ENCODE peak calls at places on chromosomes 12 and 14, in six cellular contexts. One of them, this sample, is unnamed.

GRCh38 chr12:55935742-55936151 is 4.8 kb downstream of the DGKA start:
- DNase-seq in lower lobe of right lung: peak; percentile 47
- DNase-seq in AG04449: no peak
- DNase-seq in foreskin fibroblast: no peak
- DNase-seq in IMR-90: no peak
- DNase-seq in ascending aorta: peak; percentile 61
- DNase-seq in this sample: no peak

GRCh38 chr12:75662501-75663159 is 151.2 kb upstream of the KRR1 start:
- DNase-seq in IMR-90: no peak
- DNase-seq in AG04449: no peak
- DNase-seq in ascending aorta: no peak
- DNase-seq in lower lobe of right lung: no peak
- DNase-seq in foreskin fibroblast: no peak
- DNase-seq in this sample: no peak

GRCh38 chr12:99130808-99131538 is 485.9 kb downstream of the APAF1 start:
- DNase-seq in ascending aorta: no peak
- DNase-seq in IMR-90: no peak
- DNase-seq in lower lobe of right lung: no peak
- DNase-seq in AG04449: no peak
- DNase-seq in foreskin fibroblast: no peak
- DNase-seq in this sample: no peak

GRCh38 chr12:94150483-94151225 is 2.3 kb downstream of the PLXNC1 start:
- DNase-seq in AG04449: no peak
- DNase-seq in IMR-90: no peak
- DNase-seq in ascending aorta: no peak
- DNase-seq in foreskin fibroblast: no peak
- DNase-seq in lower lobe of right lung: no peak
- DNase-seq in this sample: no peak

GRCh38 chr14:61322011-61322798 is 826 bp downstream of the PRKCH start:
- DNase-seq in foreskin fibroblast: no peak
- DNase-seq in IMR-90: no peak
- DNase-seq in ascending aorta: no peak
- DNase-seq in AG04449: no peak
- DNase-seq in lower lobe of right lung: peak; percentile 81
- DNase-seq in this sample: no peak

GRCh38 chr12:78096909-78097597 is 266.4 kb downstream of the NAV3 start:
- DNase-seq in ascending aorta: no peak
- DNase-seq in IMR-90: peak; percentile 69
- DNase-seq in AG04449: peak; percentile 26
- DNase-seq in foreskin fibroblast: peak; percentile 78
- DNase-seq in lower lobe of right lung: no peak
- DNase-seq in this sample: no peak

GRCh38 chr12:34334538-34334937 is 312.2 kb downstream of the ALG10 start:
- DNase-seq in foreskin fibroblast: no peak
- DNase-seq in lower lobe of right lung: no peak
- DNase-seq in AG04449: no peak
- DNase-seq in IMR-90: no peak
- DNase-seq in ascending aorta: no peak
- DNase-seq in this sample: no peak

GRCh38 chr12:14394317-14395058 is 29.0 kb downstream of the ATF7IP start:
- DNase-seq in ascending aorta: peak; percentile 64
- DNase-seq in IMR-90: peak; percentile 84
- DNase-seq in lower lobe of right lung: no peak
- DNase-seq in AG04449: peak; percentile 46
- DNase-seq in foreskin fibroblast: peak; percentile 51
- DNase-seq in this sample: peak; percentile 70

GRCh38 chr12:107092669-107093546 is 441 bp downstream of the CRY1 start:
- DNase-seq in foreskin fibroblast: no peak
- DNase-seq in lower lobe of right lung: peak; percentile 75
- DNase-seq in AG04449: no peak
- DNase-seq in ascending aorta: peak; percentile 81
- DNase-seq in IMR-90: no peak
- DNase-seq in this sample: no peak

GRCh38 chr12:25284024-25284423 is 33.3 kb upstream of the KRAS start:
- DNase-seq in foreskin fibroblast: no peak
- DNase-seq in lower lobe of right lung: no peak
- DNase-seq in AG04449: no peak
- DNase-seq in IMR-90: no peak
- DNase-seq in ascending aorta: no peak
- DNase-seq in this sample: no peak

GRCh38 chr12:103105971-103106597 is 148.6 kb downstream of the ASCL1 start:
- DNase-seq in AG04449: no peak
- DNase-seq in foreskin fibroblast: no peak
- DNase-seq in ascending aorta: no peak
- DNase-seq in IMR-90: no peak
- DNase-seq in lower lobe of right lung: no peak
- DNase-seq in this sample: no peak

GRCh38 chr14:68977741-68978549 is 1.2 kb downstream of the ACTN1 start:
- DNase-seq in foreskin fibroblast: peak; percentile 98
- DNase-seq in IMR-90: peak; percentile 95
- DNase-seq in lower lobe of right lung: peak; percentile 81
- DNase-seq in ascending aorta: peak; percentile 94
- DNase-seq in AG04449: peak; percentile 89
- DNase-seq in this sample: no peak

GRCh38 chr14:64364907-64365306 is 23.2 kb upstream of the MTHFD1 start:
- DNase-seq in lower lobe of right lung: no peak
- DNase-seq in foreskin fibroblast: peak; percentile 76
- DNase-seq in ascending aorta: no peak
- DNase-seq in AG04449: no peak
- DNase-seq in IMR-90: peak; percentile 68
- DNase-seq in this sample: no peak

GRCh38 chr14:60508707-60509437 is at the start of gene SIX6:
- DNase-seq in AG04449: no peak
- DNase-seq in foreskin fibroblast: peak; percentile 50
- DNase-seq in IMR-90: peak; percentile 24
- DNase-seq in lower lobe of right lung: no peak
- DNase-seq in ascending aorta: no peak
- DNase-seq in this sample: peak; percentile 13

GRCh38 chr14:101101456-101102056 is 198.0 kb upstream of the RTL1 start:
- DNase-seq in lower lobe of right lung: no peak
- DNase-seq in AG04449: no peak
- DNase-seq in ascending aorta: peak; percentile 47
- DNase-seq in foreskin fibroblast: no peak
- DNase-seq in IMR-90: no peak
- DNase-seq in this sample: no peak

GRCh38 chr14:30610719-30611388 is 11.3 kb upstream of the SCFD1 start:
- DNase-seq in foreskin fibroblast: peak; percentile 75
- DNase-seq in ascending aorta: no peak
- DNase-seq in IMR-90: peak; percentile 81
- DNase-seq in lower lobe of right lung: peak; percentile 58
- DNase-seq in AG04449: no peak
- DNase-seq in this sample: peak; percentile 17

GRCh38 chr12:132497514-132498405 is 7.8 kb downstream of the FBRSL1 start:
- DNase-seq in IMR-90: no peak
- DNase-seq in foreskin fibroblast: no peak
- DNase-seq in ascending aorta: no peak
- DNase-seq in lower lobe of right lung: no peak
- DNase-seq in AG04449: no peak
- DNase-seq in this sample: no peak

GRCh38 chr14:70721542-70721941 is 79.8 kb downstream of the TTC9 start:
- DNase-seq in IMR-90: peak; percentile 23
- DNase-seq in foreskin fibroblast: peak; percentile 38
- DNase-seq in lower lobe of right lung: no peak
- DNase-seq in ascending aorta: no peak
- DNase-seq in AG04449: no peak
- DNase-seq in this sample: peak; percentile 96

GRCh38 chr12:121085113-121085841 is 46.2 kb upstream of the OASL start:
- DNase-seq in ascending aorta: no peak
- DNase-seq in foreskin fibroblast: no peak
- DNase-seq in AG04449: no peak
- DNase-seq in IMR-90: no peak
- DNase-seq in lower lobe of right lung: no peak
- DNase-seq in this sample: no peak

GRCh38 chr12:57240069-57240921 is 10.7 kb downstream of the STAC3 start:
- DNase-seq in foreskin fibroblast: peak; percentile 89
- DNase-seq in AG04449: no peak
- DNase-seq in IMR-90: peak; percentile 60
- DNase-seq in ascending aorta: no peak
- DNase-seq in lower lobe of right lung: peak; percentile 69
- DNase-seq in this sample: no peak

GRCh38 chr12:89840162-89840922 is 131.7 kb upstream of the ATP2B1 start:
- DNase-seq in foreskin fibroblast: no peak
- DNase-seq in IMR-90: peak; percentile 51
- DNase-seq in lower lobe of right lung: no peak
- DNase-seq in ascending aorta: no peak
- DNase-seq in AG04449: no peak
- DNase-seq in this sample: no peak

GRCh38 chr12:45338272-45338671 is 122.4 kb downstream of the ANO6 start:
- DNase-seq in foreskin fibroblast: no peak
- DNase-seq in AG04449: no peak
- DNase-seq in lower lobe of right lung: no peak
- DNase-seq in ascending aorta: no peak
- DNase-seq in IMR-90: no peak
- DNase-seq in this sample: no peak

GRCh38 chr12:27542628-27543027 is 18.6 kb downstream of the PPFIBP1 start:
- DNase-seq in ascending aorta: no peak
- DNase-seq in foreskin fibroblast: peak; percentile 90
- DNase-seq in IMR-90: peak; percentile 97
- DNase-seq in AG04449: peak; percentile 95
- DNase-seq in lower lobe of right lung: no peak
- DNase-seq in this sample: no peak

GRCh38 chr14:101627913-101628257 is 66.6 kb downstream of the DIO3 start:
- DNase-seq in foreskin fibroblast: no peak
- DNase-seq in lower lobe of right lung: no peak
- DNase-seq in IMR-90: no peak
- DNase-seq in AG04449: no peak
- DNase-seq in ascending aorta: no peak
- DNase-seq in this sample: no peak

GRCh38 chr12:50220357-50221061 is 53.3 kb upstream of the CERS5 start:
- DNase-seq in AG04449: no peak
- DNase-seq in lower lobe of right lung: no peak
- DNase-seq in IMR-90: peak; percentile 72
- DNase-seq in ascending aorta: no peak
- DNase-seq in foreskin fibroblast: peak; percentile 75
- DNase-seq in this sample: no peak

GRCh38 chr12:92068441-92068840 is 77.2 kb downstream of the BTG1 start:
- DNase-seq in AG04449: no peak
- DNase-seq in lower lobe of right lung: no peak
- DNase-seq in ascending aorta: no peak
- DNase-seq in IMR-90: no peak
- DNase-seq in foreskin fibroblast: peak; percentile 63
- DNase-seq in this sample: no peak

GRCh38 chr12:92065018-92065499 is 80.6 kb downstream of the BTG1 start:
- DNase-seq in foreskin fibroblast: peak; percentile 39
- DNase-seq in lower lobe of right lung: no peak
- DNase-seq in AG04449: no peak
- DNase-seq in IMR-90: peak; percentile 61
- DNase-seq in ascending aorta: no peak
- DNase-seq in this sample: no peak

GRCh38 chr12:92064420-92064819 is 81.2 kb downstream of the BTG1 start:
- DNase-seq in ascending aorta: no peak
- DNase-seq in IMR-90: no peak
- DNase-seq in AG04449: no peak
- DNase-seq in lower lobe of right lung: no peak
- DNase-seq in foreskin fibroblast: no peak
- DNase-seq in this sample: no peak

GRCh38 chr12:92063641-92064040 is 82.0 kb downstream of the BTG1 start:
- DNase-seq in ascending aorta: no peak
- DNase-seq in IMR-90: peak; percentile 81
- DNase-seq in lower lobe of right lung: no peak
- DNase-seq in foreskin fibroblast: peak; percentile 59
- DNase-seq in AG04449: no peak
- DNase-seq in this sample: no peak

DNA sequence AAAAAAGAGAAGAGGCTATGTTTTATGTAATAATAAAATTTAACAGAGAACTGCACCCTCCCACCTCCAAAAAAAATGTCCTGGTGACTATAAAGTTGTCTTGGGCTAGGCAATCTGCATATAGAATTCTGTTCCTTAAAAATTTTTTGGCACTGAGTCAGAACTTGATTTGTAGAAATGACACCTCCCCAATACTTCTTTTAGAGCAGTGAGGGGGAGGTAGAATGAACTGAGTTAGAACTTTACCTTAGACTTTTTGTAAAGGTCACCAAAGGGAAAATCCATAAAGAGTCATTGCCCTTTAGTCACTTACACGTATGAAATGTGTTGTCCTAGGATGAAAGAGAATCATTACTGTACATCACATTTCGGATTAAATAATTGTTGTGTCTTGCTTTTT is 80.0 kb downstream of the BTG1 start:
- DNase-seq in ascending aorta: no peak
- DNase-seq in foreskin fibroblast: no peak
- DNase-seq in lower lobe of right lung: no peak
- DNase-seq in IMR-90: no peak
- DNase-seq in AG04449: no peak
- DNase-seq in this sample: no peak
- H3K4me3 ChIP-seq in ascending aorta: no peak overlapping the region
- H3K4me3 ChIP-seq in foreskin fibroblast: no peak overlapping the region
- H3K4me3 ChIP-seq in lower lobe of right lung: no peak overlapping the region
- H3K4me3 ChIP-seq in IMR-90: no peak overlapping the region
- H3K4me3 ChIP-seq in AG04449: no peak overlapping the region
- H3K4me3 ChIP-seq in this sample: no peak overlapping the region

GRCh38 chr12:7130791-7131501 is 775 bp downstream of the CLSTN3 start:
- DNase-seq in IMR-90: peak; percentile 52
- DNase-seq in AG04449: no peak
- DNase-seq in foreskin fibroblast: peak; percentile 77
- DNase-seq in lower lobe of right lung: peak; percentile 69
- DNase-seq in ascending aorta: no peak
- DNase-seq in this sample: no peak
- TF ChIP-seq CTCF in IMR-90: no peak
- TF ChIP-seq CTCF in AG04449: peak; percentile 9
- TF ChIP-seq CTCF in foreskin fibroblast: no peak
- TF ChIP-seq CTCF in lower lobe of right lung: no peak
- TF ChIP-seq CTCF in ascending aorta: no peak
- TF ChIP-seq CTCF in this sample: peak; percentile 14

DNA sequence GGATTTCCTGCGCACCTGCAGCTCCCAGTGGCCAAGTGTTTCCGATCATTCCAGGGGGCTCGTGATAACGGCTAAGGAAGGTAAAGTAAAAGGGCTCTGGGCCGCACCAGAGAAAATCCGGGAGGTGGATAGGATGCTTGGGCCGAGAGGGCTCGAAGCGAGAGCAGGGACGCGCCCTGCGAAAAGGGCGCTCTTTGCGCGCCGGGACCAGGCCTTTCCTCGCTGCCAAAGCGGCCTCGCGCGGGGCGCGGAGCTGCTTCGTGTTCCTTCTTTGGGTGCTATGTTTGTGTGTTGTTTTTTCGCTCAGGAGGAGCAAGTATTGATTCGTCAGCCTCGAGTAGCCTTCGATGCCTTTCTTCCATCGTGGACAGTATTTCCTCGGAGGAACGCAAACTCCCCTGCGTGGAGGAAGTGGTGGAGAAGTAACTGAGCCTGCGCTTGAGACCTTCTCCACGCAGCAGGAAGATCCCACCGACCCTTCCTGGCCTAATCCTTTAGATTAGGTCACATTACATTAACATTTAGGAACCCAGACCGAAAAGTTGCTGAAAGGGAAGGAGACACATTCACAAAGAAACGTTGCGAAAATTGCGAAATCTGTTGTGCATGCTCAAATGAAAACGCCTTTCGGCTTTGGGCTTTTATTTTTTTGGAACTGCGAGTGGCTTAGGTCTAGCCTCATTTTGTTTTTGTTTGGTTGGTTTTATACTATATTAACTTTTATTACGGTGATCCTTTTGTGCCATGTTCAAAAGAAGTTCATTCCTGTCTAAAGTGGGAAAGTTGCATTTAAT is 1.3 kb downstream of the MYF6 start:
- DNase-seq in ascending aorta: no peak
- DNase-seq in IMR-90: no peak
- DNase-seq in AG04449: no peak
- DNase-seq in foreskin fibroblast: peak; percentile 27
- DNase-seq in lower lobe of right lung: no peak
- DNase-seq in this sample: no peak
- H3K4me3 ChIP-seq in ascending aorta: no peak overlapping the region
- H3K4me3 ChIP-seq in IMR-90: no peak overlapping the region
- H3K4me3 ChIP-seq in AG04449: peak overlapping the region; percentile 1
- H3K4me3 ChIP-seq in foreskin fibroblast: peak overlapping the region; percentile 18
- H3K4me3 ChIP-seq in lower lobe of right lung: no peak overlapping the region
- H3K4me3 ChIP-seq in this sample: peak overlapping the region; percentile 40

GRCh38 chr12:113955109-113955970 is 10.8 kb downstream of the RBM19 start:
- DNase-seq in ascending aorta: no peak
- DNase-seq in foreskin fibroblast: peak; percentile 45
- DNase-seq in IMR-90: peak; percentile 7
- DNase-seq in AG04449: no peak
- DNase-seq in lower lobe of right lung: no peak
- DNase-seq in this sample: no peak
- TF ChIP-seq CTCF in ascending aorta: no peak
- TF ChIP-seq CTCF in foreskin fibroblast: peak; percentile 64
- TF ChIP-seq CTCF in IMR-90: peak; percentile 46
- TF ChIP-seq CTCF in AG04449: peak; percentile 61
- TF ChIP-seq CTCF in lower lobe of right lung: peak; percentile 15
- TF ChIP-seq CTCF in this sample: peak; percentile 71

This sample was measured in retinal pigment epithelial cell.